ENCODE peak calls at places on chromosomes 7 and 10, in ten cellular contexts. One of them, this sample, is unnamed.

GRCh38 chr10:117938104-117938503 is 108.6 kb downstream of the RAB11FIP2 start:
- DNase-seq in MM.1S: no peak
- DNase-seq in lower lobe of right lung: no peak
- DNase-seq in HFFc6: no peak
- DNase-seq in endothelial cell: no peak
- DNase-seq in thoracic aorta: no peak
- DNase-seq in tibial artery: no peak
- DNase-seq in fibroblast of mammary gland: no peak
- DNase-seq in PC-9: no peak
- DNase-seq in cardiac fibroblast: no peak
- DNase-seq in this sample: no peak

GRCh38 chr7:27992755-27993478 is 187.7 kb downstream of the JAZF1 start:
- DNase-seq in HFFc6: no peak
- DNase-seq in lower lobe of right lung: no peak
- DNase-seq in PC-9: no peak
- DNase-seq in tibial artery: no peak
- DNase-seq in MM.1S: peak
- DNase-seq in endothelial cell: no peak
- DNase-seq in thoracic aorta: no peak
- DNase-seq in fibroblast of mammary gland: no peak
- DNase-seq in cardiac fibroblast: no peak
- DNase-seq in this sample: no peak

GRCh38 chr10:97584060-97584797 is at the start of gene HOGA1:
- DNase-seq in HFFc6: peak
- DNase-seq in tibial artery: peak
- DNase-seq in fibroblast of mammary gland: peak
- DNase-seq in MM.1S: no peak
- DNase-seq in endothelial cell: peak
- DNase-seq in PC-9: no peak
- DNase-seq in cardiac fibroblast: peak
- DNase-seq in thoracic aorta: peak
- DNase-seq in lower lobe of right lung: peak
- DNase-seq in this sample: no peak

GRCh38 chr10:6279540-6280267 is 77.0 kb downstream of the PFKFB3 start:
- DNase-seq in cardiac fibroblast: peak
- DNase-seq in endothelial cell: no peak
- DNase-seq in tibial artery: no peak
- DNase-seq in PC-9: peak
- DNase-seq in fibroblast of mammary gland: peak
- DNase-seq in HFFc6: peak
- DNase-seq in thoracic aorta: peak
- DNase-seq in lower lobe of right lung: no peak
- DNase-seq in MM.1S: no peak
- DNase-seq in this sample: no peak

GRCh38 chr10:129390726-129391125 is 76.3 kb upstream of the MGMT start:
- DNase-seq in lower lobe of right lung: no peak
- DNase-seq in thoracic aorta: no peak
- DNase-seq in PC-9: no peak
- DNase-seq in cardiac fibroblast: no peak
- DNase-seq in endothelial cell: no peak
- DNase-seq in MM.1S: no peak
- DNase-seq in tibial artery: no peak
- DNase-seq in fibroblast of mammary gland: no peak
- DNase-seq in HFFc6: no peak
- DNase-seq in this sample: no peak

GRCh38 chr7:158779061-158779992 is 50.0 kb downstream of the ESYT2 start:
- DNase-seq in tibial artery: no peak
- DNase-seq in MM.1S: no peak
- DNase-seq in fibroblast of mammary gland: no peak
- DNase-seq in lower lobe of right lung: no peak
- DNase-seq in HFFc6: no peak
- DNase-seq in cardiac fibroblast: no peak
- DNase-seq in endothelial cell: no peak
- DNase-seq in thoracic aorta: no peak
- DNase-seq in PC-9: no peak
- DNase-seq in this sample: no peak

GRCh38 chr7:65960351-65961074 is 21.5 kb downstream of the GUSB start:
- DNase-seq in endothelial cell: no peak
- DNase-seq in fibroblast of mammary gland: no peak
- DNase-seq in MM.1S: no peak
- DNase-seq in HFFc6: no peak
- DNase-seq in PC-9: no peak
- DNase-seq in tibial artery: peak
- DNase-seq in lower lobe of right lung: no peak
- DNase-seq in cardiac fibroblast: no peak
- DNase-seq in thoracic aorta: no peak
- DNase-seq in this sample: no peak

GRCh38 chr7:82598958-82599357 is 155.4 kb upstream of the CACNA2D1 start:
- DNase-seq in MM.1S: no peak
- DNase-seq in cardiac fibroblast: peak
- DNase-seq in PC-9: peak
- DNase-seq in tibial artery: no peak
- DNase-seq in lower lobe of right lung: no peak
- DNase-seq in HFFc6: peak
- DNase-seq in endothelial cell: no peak
- DNase-seq in fibroblast of mammary gland: peak
- DNase-seq in thoracic aorta: no peak
- DNase-seq in this sample: no peak

GRCh38 chr10:61899997-61900828 is 1.3 kb upstream of the ARID5B start:
- DNase-seq in PC-9: peak
- DNase-seq in fibroblast of mammary gland: peak
- DNase-seq in endothelial cell: peak
- DNase-seq in tibial artery: peak
- DNase-seq in HFFc6: peak
- DNase-seq in MM.1S: peak
- DNase-seq in lower lobe of right lung: peak
- DNase-seq in cardiac fibroblast: peak
- DNase-seq in thoracic aorta: no peak
- DNase-seq in this sample: peak

GRCh38 chr10:44335330-44336021 is 49.4 kb downstream of the CXCL12 start:
- DNase-seq in endothelial cell: no peak
- DNase-seq in fibroblast of mammary gland: no peak
- DNase-seq in tibial artery: no peak
- DNase-seq in MM.1S: no peak
- DNase-seq in PC-9: no peak
- DNase-seq in cardiac fibroblast: no peak
- DNase-seq in thoracic aorta: no peak
- DNase-seq in lower lobe of right lung: no peak
- DNase-seq in HFFc6: no peak
- DNase-seq in this sample: no peak

GRCh38 chr10:97781541-97782331 is 9.9 kb upstream of the SFRP5 start:
- DNase-seq in MM.1S: no peak
- DNase-seq in tibial artery: no peak
- DNase-seq in PC-9: no peak
- DNase-seq in cardiac fibroblast: no peak
- DNase-seq in fibroblast of mammary gland: no peak
- DNase-seq in thoracic aorta: no peak
- DNase-seq in HFFc6: no peak
- DNase-seq in endothelial cell: no peak
- DNase-seq in lower lobe of right lung: no peak
- DNase-seq in this sample: no peak

GRCh38 chr10:95508730-95509129 is 52.4 kb downstream of the SORBS1 start:
- DNase-seq in tibial artery: no peak
- DNase-seq in thoracic aorta: no peak
- DNase-seq in HFFc6: no peak
- DNase-seq in fibroblast of mammary gland: peak
- DNase-seq in lower lobe of right lung: no peak
- DNase-seq in PC-9: no peak
- DNase-seq in MM.1S: no peak
- DNase-seq in endothelial cell: no peak
- DNase-seq in cardiac fibroblast: peak
- DNase-seq in this sample: no peak

GRCh38 chr7:80151274-80151665 is 16.6 kb downstream of the GNAI1 start:
- DNase-seq in cardiac fibroblast: peak
- DNase-seq in thoracic aorta: no peak
- DNase-seq in HFFc6: peak
- DNase-seq in MM.1S: peak
- DNase-seq in tibial artery: no peak
- DNase-seq in lower lobe of right lung: no peak
- DNase-seq in fibroblast of mammary gland: peak
- DNase-seq in endothelial cell: no peak
- DNase-seq in PC-9: no peak
- DNase-seq in this sample: no peak

GRCh38 chr10:116819999-116820677 is 29.2 kb upstream of the ENO4 start:
- DNase-seq in HFFc6: no peak
- DNase-seq in tibial artery: no peak
- DNase-seq in MM.1S: no peak
- DNase-seq in endothelial cell: no peak
- DNase-seq in thoracic aorta: no peak
- DNase-seq in cardiac fibroblast: no peak
- DNase-seq in PC-9: no peak
- DNase-seq in lower lobe of right lung: no peak
- DNase-seq in fibroblast of mammary gland: no peak
- DNase-seq in this sample: no peak

GRCh38 chr10:101055416-101055815 is 6.4 kb upstream of the KAZALD1 start:
- DNase-seq in MM.1S: no peak
- DNase-seq in PC-9: no peak
- DNase-seq in fibroblast of mammary gland: no peak
- DNase-seq in cardiac fibroblast: no peak
- DNase-seq in tibial artery: no peak
- DNase-seq in endothelial cell: no peak
- DNase-seq in thoracic aorta: no peak
- DNase-seq in HFFc6: no peak
- DNase-seq in lower lobe of right lung: no peak
- DNase-seq in this sample: no peak

GRCh38 chr7:8190121-8190895 is 71.7 kb downstream of the ICA1 start:
- DNase-seq in fibroblast of mammary gland: peak
- DNase-seq in HFFc6: peak
- DNase-seq in tibial artery: no peak
- DNase-seq in PC-9: peak
- DNase-seq in lower lobe of right lung: no peak
- DNase-seq in MM.1S: peak
- DNase-seq in endothelial cell: peak
- DNase-seq in thoracic aorta: no peak
- DNase-seq in cardiac fibroblast: peak
- DNase-seq in this sample: peak

GRCh38 chr7:43220250-43220649 is 107.8 kb downstream of the HECW1 start:
- DNase-seq in MM.1S: no peak
- DNase-seq in PC-9: no peak
- DNase-seq in HFFc6: peak
- DNase-seq in endothelial cell: no peak
- DNase-seq in fibroblast of mammary gland: peak
- DNase-seq in thoracic aorta: no peak
- DNase-seq in cardiac fibroblast: peak
- DNase-seq in tibial artery: no peak
- DNase-seq in lower lobe of right lung: no peak
- DNase-seq in this sample: no peak

GRCh38 chr7:144736880-144737493 is 98.9 kb downstream of the TPK1 start:
- DNase-seq in fibroblast of mammary gland: no peak
- DNase-seq in cardiac fibroblast: no peak
- DNase-seq in thoracic aorta: no peak
- DNase-seq in tibial artery: no peak
- DNase-seq in endothelial cell: no peak
- DNase-seq in PC-9: no peak
- DNase-seq in MM.1S: no peak
- DNase-seq in lower lobe of right lung: no peak
- DNase-seq in HFFc6: no peak
- DNase-seq in this sample: no peak

GRCh38 chr10:125089486-125089885 is 70.9 kb downstream of the CTBP2 start:
- DNase-seq in MM.1S: no peak
- DNase-seq in lower lobe of right lung: no peak
- DNase-seq in cardiac fibroblast: no peak
- DNase-seq in thoracic aorta: no peak
- DNase-seq in fibroblast of mammary gland: no peak
- DNase-seq in PC-9: no peak
- DNase-seq in HFFc6: no peak
- DNase-seq in tibial artery: peak
- DNase-seq in endothelial cell: no peak
- DNase-seq in this sample: no peak

DNA sequence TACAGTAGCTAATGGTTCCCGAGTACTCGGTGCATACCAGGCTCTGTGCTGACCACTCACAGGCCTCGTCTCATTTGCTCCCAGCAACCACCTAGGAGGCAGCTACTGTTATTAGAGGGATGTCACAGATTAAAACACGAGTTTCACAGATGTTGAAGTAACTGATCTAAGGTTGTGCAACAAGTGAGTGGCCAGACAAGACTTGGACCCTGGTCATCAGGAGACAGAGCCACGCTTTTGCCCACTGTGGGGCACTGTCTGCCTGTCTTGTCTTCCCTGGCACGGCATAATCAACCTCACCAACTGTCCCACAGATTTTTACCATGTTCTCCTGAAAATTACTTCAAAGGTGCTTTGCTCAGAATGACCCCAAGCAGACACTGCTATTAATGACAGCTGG is 111.6 kb upstream of the HABP2 start:
- DNase-seq in MM.1S: no peak
- DNase-seq in HFFc6: peak
- DNase-seq in lower lobe of right lung: no peak
- DNase-seq in PC-9: no peak
- DNase-seq in tibial artery: no peak
- DNase-seq in thoracic aorta: no peak
- DNase-seq in endothelial cell: no peak
- DNase-seq in fibroblast of mammary gland: no peak
- DNase-seq in cardiac fibroblast: no peak
- DNase-seq in this sample: no peak
- TF ChIP-seq CTCF in MM.1S: no peak
- TF ChIP-seq CTCF in HFFc6: peak
- TF ChIP-seq CTCF in lower lobe of right lung: no peak
- TF ChIP-seq CTCF in PC-9: no peak
- TF ChIP-seq CTCF in tibial artery: peak
- TF ChIP-seq CTCF in thoracic aorta: no peak
- TF ChIP-seq CTCF in endothelial cell: no peak
- TF ChIP-seq CTCF in fibroblast of mammary gland: no peak
- TF ChIP-seq CTCF in cardiac fibroblast: no peak
- TF ChIP-seq CTCF in this sample: no peak

GRCh38 chr7:132575336-132575986 is 809 bp downstream of the PLXNA4 start:
- DNase-seq in lower lobe of right lung: no peak
- DNase-seq in MM.1S: no peak
- DNase-seq in cardiac fibroblast: peak
- DNase-seq in thoracic aorta: no peak
- DNase-seq in endothelial cell: peak
- DNase-seq in PC-9: no peak
- DNase-seq in HFFc6: peak
- DNase-seq in tibial artery: peak
- DNase-seq in fibroblast of mammary gland: peak
- DNase-seq in this sample: peak
- TF ChIP-seq CTCF in lower lobe of right lung: no peak
- TF ChIP-seq CTCF in MM.1S: no peak
- TF ChIP-seq CTCF in cardiac fibroblast: peak
- TF ChIP-seq CTCF in thoracic aorta: no peak
- TF ChIP-seq CTCF in endothelial cell: no peak
- TF ChIP-seq CTCF in PC-9: no peak
- TF ChIP-seq CTCF in HFFc6: no peak
- TF ChIP-seq CTCF in tibial artery: no peak
- TF ChIP-seq CTCF in fibroblast of mammary gland: peak
- TF ChIP-seq CTCF in this sample: no peak

GRCh38 chr10:29850371-29850770 is 209.0 kb downstream of the JCAD start:
- DNase-seq in PC-9: no peak
- DNase-seq in tibial artery: no peak
- DNase-seq in lower lobe of right lung: no peak
- DNase-seq in endothelial cell: no peak
- DNase-seq in cardiac fibroblast: no peak
- DNase-seq in fibroblast of mammary gland: no peak
- DNase-seq in thoracic aorta: no peak
- DNase-seq in HFFc6: no peak
- DNase-seq in MM.1S: no peak
- DNase-seq in this sample: no peak
- TF ChIP-seq CTCF in PC-9: no peak
- TF ChIP-seq CTCF in tibial artery: no peak
- TF ChIP-seq CTCF in lower lobe of right lung: no peak
- TF ChIP-seq CTCF in endothelial cell: no peak
- TF ChIP-seq CTCF in cardiac fibroblast: no peak
- TF ChIP-seq CTCF in fibroblast of mammary gland: no peak
- TF ChIP-seq CTCF in thoracic aorta: no peak
- TF ChIP-seq CTCF in HFFc6: no peak
- TF ChIP-seq CTCF in MM.1S: no peak
- TF ChIP-seq CTCF in this sample: no peak

GRCh38 chr7:57210871-57211270 is 78.6 kb upstream of the ZNF479 start:
- DNase-seq in lower lobe of right lung: peak
- DNase-seq in endothelial cell: no peak
- DNase-seq in cardiac fibroblast: no peak
- DNase-seq in MM.1S: no peak
- DNase-seq in HFFc6: no peak
- DNase-seq in PC-9: no peak
- DNase-seq in tibial artery: no peak
- DNase-seq in fibroblast of mammary gland: no peak
- DNase-seq in thoracic aorta: no peak
- DNase-seq in this sample: no peak
- TF ChIP-seq CTCF in lower lobe of right lung: no peak
- TF ChIP-seq CTCF in endothelial cell: no peak
- TF ChIP-seq CTCF in cardiac fibroblast: no peak
- TF ChIP-seq CTCF in MM.1S: no peak
- TF ChIP-seq CTCF in HFFc6: no peak
- TF ChIP-seq CTCF in PC-9: no peak
- TF ChIP-seq CTCF in tibial artery: no peak
- TF ChIP-seq CTCF in fibroblast of mammary gland: no peak
- TF ChIP-seq CTCF in thoracic aorta: no peak
- TF ChIP-seq CTCF in this sample: no peak